ENCODE peak calls at places on chromosomes 13 and 19, in seven cellular contexts. One of them, this sample, is unnamed.

GRCh38 chr19:45881082-45881908 is 4.6 kb downstream of the IRF2BP1 start:
- DNase-seq in neuronal stem cell: no peak
- DNase-seq in mesendoderm: peak; percentile 43
- DNase-seq in IMR-90: no peak
- DNase-seq in H9: no peak
- DNase-seq in H1: no peak
- DNase-seq in trophoblast cell: no peak
- DNase-seq in this sample: no peak

GRCh38 chr19:7856277-7856581 is 18.0 kb downstream of the PRR36 start:
- DNase-seq in neuronal stem cell: no peak
- DNase-seq in mesendoderm: no peak
- DNase-seq in IMR-90: no peak
- DNase-seq in H9: no peak
- DNase-seq in H1: no peak
- DNase-seq in trophoblast cell: no peak
- DNase-seq in this sample: no peak

GRCh38 chr13:29832899-29833298 is 17.5 kb downstream of the UBL3 start:
- DNase-seq in neuronal stem cell: no peak
- DNase-seq in mesendoderm: no peak
- DNase-seq in IMR-90: no peak
- DNase-seq in H9: no peak
- DNase-seq in H1: no peak
- DNase-seq in trophoblast cell: no peak
- DNase-seq in this sample: no peak

GRCh38 chr19:14150770-14151661 is 14.6 kb upstream of the ASF1B start:
- DNase-seq in neuronal stem cell: no peak
- DNase-seq in mesendoderm: no peak
- DNase-seq in IMR-90: no peak
- DNase-seq in H9: no peak
- DNase-seq in H1: no peak
- DNase-seq in trophoblast cell: no peak
- DNase-seq in this sample: no peak

GRCh38 chr13:59494560-59494970 is 669.2 kb downstream of the DIAPH3 start:
- DNase-seq in neuronal stem cell: no peak
- DNase-seq in mesendoderm: no peak
- DNase-seq in IMR-90: peak; percentile 81
- DNase-seq in H9: no peak
- DNase-seq in H1: no peak
- DNase-seq in trophoblast cell: no peak
- DNase-seq in this sample: peak; percentile 27

GRCh38 chr19:27881213-27881612 is 1331.7 kb downstream of the UQCRFS1 start:
- DNase-seq in neuronal stem cell: no peak
- DNase-seq in mesendoderm: no peak
- DNase-seq in IMR-90: no peak
- DNase-seq in H9: no peak
- DNase-seq in H1: no peak
- DNase-seq in trophoblast cell: no peak
- DNase-seq in this sample: no peak

GRCh38 chr19:35271546-35271945 is 2.8 kb downstream of the USF2 start:
- DNase-seq in neuronal stem cell: no peak
- DNase-seq in mesendoderm: no peak
- DNase-seq in IMR-90: no peak
- DNase-seq in H9: no peak
- DNase-seq in H1: no peak
- DNase-seq in trophoblast cell: no peak
- DNase-seq in this sample: no peak

GRCh38 chr13:44470623-44471562 is 97.3 kb downstream of the SERP2 start:
- DNase-seq in neuronal stem cell: no peak
- DNase-seq in mesendoderm: peak; percentile 23
- DNase-seq in IMR-90: peak; percentile 40
- DNase-seq in H9: no peak
- DNase-seq in H1: no peak
- DNase-seq in trophoblast cell: no peak
- DNase-seq in this sample: peak; percentile 36

GRCh38 chr19:36151144-36152051 is 849 bp downstream of the COX7A1 start:
- DNase-seq in neuronal stem cell: no peak
- DNase-seq in mesendoderm: peak; percentile 34
- DNase-seq in IMR-90: no peak
- DNase-seq in H9: peak; percentile 67
- DNase-seq in H1: no peak
- DNase-seq in trophoblast cell: no peak
- DNase-seq in this sample: no peak

GRCh38 chr13:111962431-111962891 is 104.5 kb upstream of the SOX1 start:
- DNase-seq in neuronal stem cell: no peak
- DNase-seq in mesendoderm: no peak
- DNase-seq in IMR-90: no peak
- DNase-seq in H9: peak; percentile 11
- DNase-seq in H1: no peak
- DNase-seq in trophoblast cell: no peak
- DNase-seq in this sample: peak; percentile 33

GRCh38 chr13:38002596-38002995 is 133.0 kb upstream of the TRPC4 start:
- DNase-seq in neuronal stem cell: no peak
- DNase-seq in mesendoderm: no peak
- DNase-seq in IMR-90: no peak
- DNase-seq in H9: no peak
- DNase-seq in H1: no peak
- DNase-seq in trophoblast cell: no peak
- DNase-seq in this sample: no peak

GRCh38 chr19:45070861-45071544 is 5.3 kb downstream of the ZNF296 start:
- DNase-seq in neuronal stem cell: no peak
- DNase-seq in mesendoderm: no peak
- DNase-seq in IMR-90: no peak
- DNase-seq in H9: no peak
- DNase-seq in H1: no peak
- DNase-seq in trophoblast cell: no peak
- DNase-seq in this sample: no peak

GRCh38 chr13:32917504-32917903 is 98.7 kb upstream of the KL start:
- DNase-seq in neuronal stem cell: no peak
- DNase-seq in mesendoderm: no peak
- DNase-seq in IMR-90: peak; percentile 32
- DNase-seq in H9: no peak
- DNase-seq in H1: no peak
- DNase-seq in trophoblast cell: no peak
- DNase-seq in this sample: no peak

GRCh38 chr13:80841346-80841882 is 500.5 kb upstream of the SPRY2 start:
- DNase-seq in neuronal stem cell: no peak
- DNase-seq in mesendoderm: no peak
- DNase-seq in IMR-90: no peak
- DNase-seq in H9: no peak
- DNase-seq in H1: no peak
- DNase-seq in trophoblast cell: no peak
- DNase-seq in this sample: no peak

GRCh38 chr13:96984061-96984508 is 10.2 kb downstream of the OXGR1 start:
- DNase-seq in neuronal stem cell: no peak
- DNase-seq in mesendoderm: peak; percentile 68
- DNase-seq in IMR-90: no peak
- DNase-seq in H9: peak; percentile 53
- DNase-seq in H1: no peak
- DNase-seq in trophoblast cell: peak; percentile 90
- DNase-seq in this sample: peak; percentile 6

GRCh38 chr13:104006625-104007061 is 940.4 kb upstream of the SLC10A2 start:
- DNase-seq in neuronal stem cell: no peak
- DNase-seq in mesendoderm: no peak
- DNase-seq in IMR-90: peak; percentile 50
- DNase-seq in H9: no peak
- DNase-seq in H1: no peak
- DNase-seq in trophoblast cell: no peak
- DNase-seq in this sample: peak; percentile 13

GRCh38 chr19:31332096-31332495 is 17.1 kb downstream of the TSHZ3 start:
- DNase-seq in neuronal stem cell: no peak
- DNase-seq in mesendoderm: no peak
- DNase-seq in IMR-90: peak; percentile 79
- DNase-seq in H9: no peak
- DNase-seq in H1: no peak
- DNase-seq in trophoblast cell: no peak
- DNase-seq in this sample: peak; percentile 78

GRCh38 chr13:39451860-39452301 is 151.1 kb downstream of the LHFPL6 start:
- DNase-seq in neuronal stem cell: no peak
- DNase-seq in mesendoderm: no peak
- DNase-seq in IMR-90: peak; percentile 30
- DNase-seq in H9: no peak
- DNase-seq in H1: no peak
- DNase-seq in trophoblast cell: no peak
- DNase-seq in this sample: peak; percentile 68

GRCh38 chr19:54389556-54389955 is 24.8 kb upstream of the LAIR1 start:
- DNase-seq in neuronal stem cell: no peak
- DNase-seq in mesendoderm: no peak
- DNase-seq in IMR-90: no peak
- DNase-seq in H9: no peak
- DNase-seq in H1: no peak
- DNase-seq in trophoblast cell: no peak
- DNase-seq in this sample: no peak

GRCh38 chr13:99590519-99591011 is 89.3 kb downstream of the TM9SF2 start:
- DNase-seq in neuronal stem cell: no peak
- DNase-seq in mesendoderm: no peak
- DNase-seq in IMR-90: peak; percentile 50
- DNase-seq in H9: no peak
- DNase-seq in H1: no peak
- DNase-seq in trophoblast cell: no peak
- DNase-seq in this sample: no peak

GRCh38 chr19:34430738-34431625 is 2.8 kb downstream of the UBA2 start:
- DNase-seq in neuronal stem cell: peak; percentile 20
- DNase-seq in mesendoderm: peak; percentile 75
- DNase-seq in IMR-90: peak; percentile 68
- DNase-seq in H9: no peak
- DNase-seq in H1: no peak
- DNase-seq in trophoblast cell: peak; percentile 61
- DNase-seq in this sample: peak; percentile 80

GRCh38 chr19:21571316-21571715 is 65.9 kb downstream of the ZNF429 start:
- DNase-seq in neuronal stem cell: no peak
- DNase-seq in mesendoderm: no peak
- DNase-seq in IMR-90: no peak
- DNase-seq in H9: no peak
- DNase-seq in H1: no peak
- DNase-seq in trophoblast cell: no peak
- DNase-seq in this sample: no peak

GRCh38 chr13:28620011-28620830 is 38.7 kb upstream of the POMP start:
- DNase-seq in neuronal stem cell: no peak
- DNase-seq in mesendoderm: no peak
- DNase-seq in IMR-90: no peak
- DNase-seq in H9: no peak
- DNase-seq in H1: no peak
- DNase-seq in trophoblast cell: peak; percentile 93
- DNase-seq in this sample: no peak

GRCh38 chr13:34162545-34162936 is 344.6 kb downstream of the RFC3 start:
- DNase-seq in neuronal stem cell: no peak
- DNase-seq in mesendoderm: peak; percentile 46
- DNase-seq in IMR-90: peak; percentile 34
- DNase-seq in H9: no peak
- DNase-seq in H1: no peak
- DNase-seq in trophoblast cell: no peak
- DNase-seq in this sample: no peak

GRCh38 chr13:29548722-29549446 is 46.6 kb downstream of the SLC7A1 start:
- DNase-seq in neuronal stem cell: no peak
- DNase-seq in mesendoderm: peak; percentile 89
- DNase-seq in IMR-90: peak; percentile 39
- DNase-seq in H9: no peak
- DNase-seq in H1: no peak
- DNase-seq in trophoblast cell: peak; percentile 35
- DNase-seq in this sample: peak; percentile 72

GRCh38 chr13:33554919-33555791 is 262.8 kb upstream of the RFC3 start:
- DNase-seq in neuronal stem cell: no peak
- DNase-seq in mesendoderm: no peak
- DNase-seq in IMR-90: no peak
- DNase-seq in H9: no peak
- DNase-seq in H1: no peak
- DNase-seq in trophoblast cell: no peak
- DNase-seq in this sample: peak; percentile 38

GRCh38 chr13:113159701-113160100 is 1.3 kb downstream of the PROZ start:
- DNase-seq in neuronal stem cell: no peak
- DNase-seq in mesendoderm: no peak
- DNase-seq in IMR-90: no peak
- DNase-seq in H9: peak; percentile 31
- DNase-seq in H1: no peak
- DNase-seq in trophoblast cell: no peak
- DNase-seq in this sample: no peak
- H3K18ac ChIP-seq in neuronal stem cell: peak overlapping the region; percentile 89
- H3K18ac ChIP-seq in mesendoderm: no peak overlapping the region
- H3K18ac ChIP-seq in IMR-90: no peak overlapping the region
- H3K18ac ChIP-seq in H9: no peak overlapping the region
- H3K18ac ChIP-seq in H1: no peak overlapping the region
- H3K18ac ChIP-seq in trophoblast cell: no peak overlapping the region
- H3K18ac ChIP-seq in this sample: no peak overlapping the region

DNA sequence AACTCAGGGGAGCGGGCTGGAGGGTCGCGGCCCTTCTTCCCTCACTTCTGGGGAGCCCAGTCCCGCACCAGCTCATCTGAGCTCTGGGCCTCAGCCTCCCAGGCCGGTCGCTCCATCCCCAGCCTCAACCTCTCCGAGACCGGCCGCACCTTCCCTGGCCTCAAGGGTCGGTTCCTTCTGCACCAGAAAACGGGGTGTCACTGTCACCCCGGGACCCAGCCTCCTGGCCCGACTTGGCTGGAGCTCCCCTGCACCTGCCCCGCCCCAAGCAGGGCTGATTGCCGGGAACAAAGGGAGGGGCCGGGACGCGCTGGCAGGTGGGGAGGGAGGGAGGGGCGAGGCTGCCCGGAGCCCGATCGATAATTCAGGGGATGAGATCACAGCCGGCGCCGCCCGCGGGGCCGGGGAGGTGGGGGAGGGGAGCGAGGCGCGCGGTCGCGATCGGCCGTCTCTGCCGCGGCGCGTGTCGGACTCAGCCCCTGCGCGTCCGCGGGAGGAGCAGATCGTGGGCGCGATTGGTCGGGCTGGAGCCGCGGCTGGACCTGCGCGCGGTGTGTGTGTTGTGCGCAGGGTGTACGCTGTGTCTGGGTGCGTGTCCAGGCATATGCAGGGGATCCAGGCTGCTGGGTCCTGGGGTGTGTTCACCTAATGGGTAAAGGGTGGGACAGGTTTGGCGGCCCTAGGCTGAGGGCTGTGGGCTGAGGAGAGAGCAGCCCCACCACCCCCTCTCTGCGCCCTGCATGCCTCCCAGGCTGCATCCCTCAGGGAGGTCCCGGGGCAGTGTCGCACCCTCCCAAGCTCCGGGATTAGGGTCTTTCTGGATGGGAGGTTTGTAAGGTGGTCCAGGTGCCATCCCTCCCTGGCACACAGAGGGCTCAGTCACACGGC is 1.1 kb upstream of the SHC2 start:
- DNase-seq in neuronal stem cell: no peak
- DNase-seq in mesendoderm: peak; percentile 63
- DNase-seq in IMR-90: no peak
- DNase-seq in H9: peak; percentile 73
- DNase-seq in H1: no peak
- DNase-seq in trophoblast cell: no peak
- DNase-seq in this sample: peak; percentile 17
- H2BK5ac ChIP-seq in neuronal stem cell: peak overlapping the region; percentile 44
- H2BK5ac ChIP-seq in mesendoderm: no peak overlapping the region
- H2BK5ac ChIP-seq in IMR-90: no peak overlapping the region
- H2BK5ac ChIP-seq in H9: no peak overlapping the region
- H2BK5ac ChIP-seq in H1: no peak overlapping the region
- H2BK5ac ChIP-seq in trophoblast cell: no peak overlapping the region
- H2BK5ac ChIP-seq in this sample: no peak overlapping the region

GRCh38 chr13:77902319-77902963 is 16.2 kb downstream of the EDNRB start:
- DNase-seq in neuronal stem cell: no peak
- DNase-seq in mesendoderm: no peak
- DNase-seq in IMR-90: no peak
- DNase-seq in H9: no peak
- DNase-seq in H1: no peak
- DNase-seq in trophoblast cell: no peak
- DNase-seq in this sample: no peak
- H2AK5ac ChIP-seq in neuronal stem cell: no peak overlapping the region
- H2AK5ac ChIP-seq in mesendoderm: no peak overlapping the region
- H2AK5ac ChIP-seq in IMR-90: no peak overlapping the region
- H2AK5ac ChIP-seq in H9: no peak overlapping the region
- H2AK5ac ChIP-seq in H1: no peak overlapping the region
- H2AK5ac ChIP-seq in trophoblast cell: no peak overlapping the region
- H2AK5ac ChIP-seq in this sample: no peak overlapping the region

GRCh38 chr13:68030152-68030809 is 800.1 kb upstream of the PCDH9 start:
- DNase-seq in neuronal stem cell: no peak
- DNase-seq in mesendoderm: no peak
- DNase-seq in IMR-90: no peak
- DNase-seq in H9: no peak
- DNase-seq in H1: no peak
- DNase-seq in trophoblast cell: no peak
- DNase-seq in this sample: no peak
- H3K18ac ChIP-seq in neuronal stem cell: no peak overlapping the region
- H3K18ac ChIP-seq in mesendoderm: no peak overlapping the region
- H3K18ac ChIP-seq in IMR-90: no peak overlapping the region
- H3K18ac ChIP-seq in H9: no peak overlapping the region
- H3K18ac ChIP-seq in H1: no peak overlapping the region
- H3K18ac ChIP-seq in trophoblast cell: no peak overlapping the region
- H3K18ac ChIP-seq in this sample: no peak overlapping the region